ENCODE peak calls at places on chromosomes 6 and 20, in five cellular contexts. X is ovary; M is activated CD4-positive, alpha-beta T cell treated with anti-CD3 and anti-CD28 coated beads for 24 hours; G is upper lobe of right lung; P is A549. H is an unnamed sample.

GRCh38 chr6:24329022-24329421 is 28.8 kb downstream of the DCDC2 start:
- DNase-seq in X (no peak), M (no peak), G (no peak), P (no peak), H (no peak)

GRCh38 chr6:111114484-111114883 is 27.2 kb downstream of the SLC16A10 start:
- DNase-seq in X (no peak), M (no peak), G (no peak), P (no peak), H (no peak)

GRCh38 chr20:15496501-15497039 is 1076.7 kb downstream of the KIF16B start:
- DNase-seq in X (no peak), M (no peak), G (no peak), P (no peak), H (no peak)

GRCh38 chr20:50333856-50334255 is 143.2 kb downstream of the CEBPB start:
- DNase-seq in X (peak), M (no peak), G (no peak), P (no peak), H (no peak)

GRCh38 chr20:62755817-62756724 is 40.2 kb upstream of the MRGBP start:
- DNase-seq in X (no peak), M (no peak), G (no peak), P (no peak), H (peak)

GRCh38 chr20:51345601-51346101 is 196.9 kb downstream of the NFATC2 start:
- DNase-seq in X (no peak), M (no peak), G (no peak), P (peak), H (peak)

GRCh38 chr6:69825904-69826303 is 29.1 kb upstream of the LMBRD1 start:
- DNase-seq in X (no peak), M (no peak), G (no peak), P (no peak), H (no peak)

GRCh38 chr6:119116712-119117281 is 38.3 kb upstream of the FAM184A start:
- DNase-seq in X (no peak), M (no peak), G (no peak), P (no peak), H (no peak)

GRCh38 chr20:38426498-38426897 is 8.6 kb downstream of the SNHG17 start:
- DNase-seq in X (no peak), M (no peak), G (no peak), P (no peak), H (no peak)

GRCh38 chr6:169752074-169752623 is 727 bp downstream of the ERMARD start:
- DNase-seq in X (no peak), M (no peak), G (no peak), P (no peak), H (no peak)

GRCh38 chr6:15247750-15248450 is 2.0 kb downstream of the JARID2 start:
- DNase-seq in X (peak), M (peak), G (peak), P (peak), H (peak)

GRCh38 chr6:21955196-21955595 is 341.6 kb downstream of the PRL start:
- DNase-seq in X (no peak), M (no peak), G (no peak), P (no peak), H (no peak)

GRCh38 chr20:46307999-46308257 is 370 bp downstream of the CDH22 start:
- DNase-seq in X (no peak), M (no peak), G (no peak), P (no peak), H (no peak)

GRCh38 chr6:19804362-19805145 is 32.6 kb upstream of the ID4 start:
- DNase-seq in X (peak), M (peak), G (peak), P (peak), H (peak)

H was measured in left cardiac atrium.